ENCODE peak calls at places on chromosomes 1 and 21, in five cellular contexts. E, A, Y, F and C are unnamed samples.

GRCh38 chr1:26184883-26185282 is 5.5 kb upstream of the CATSPER4 start:
- DNase-seq in E (no peak), A (no peak), Y (no peak), F (no peak), C (no peak)

GRCh38 chr1:235108185-235108593 is 20.4 kb downstream of the TOMM20 start:
- DNase-seq in E (no peak), A (no peak), Y (no peak), F (no peak), C (no peak)

GRCh38 chr1:225933072-225933471 is 7.9 kb downstream of the LEFTY2 start:
- DNase-seq in E (no peak), A (no peak), Y (no peak), F (no peak), C (no peak)

GRCh38 chr1:31510304-31510703 is 66.0 kb upstream of the TINAGL1 start:
- DNase-seq in E (no peak), A (no peak), Y (no peak), F (no peak), C (no peak)

GRCh38 chr1:56525463-56526155 is 53.8 kb downstream of the PLPP3 start:
- DNase-seq in E (peak), A (peak), Y (peak), F (no peak), C (no peak)

GRCh38 chr1:162663589-162664030 is 31.3 kb downstream of the DDR2 start:
- DNase-seq in E (no peak), A (no peak), Y (peak), F (no peak), C (no peak)

GRCh38 chr1:224223819-224224714 is 41.0 kb downstream of the DEGS1 start:
- DNase-seq in E (no peak), A (no peak), Y (no peak), F (no peak), C (no peak)

GRCh38 chr1:39184354-39184818 is 20.1 kb upstream of the MACF1 start:
- DNase-seq in E (no peak), A (no peak), Y (no peak), F (no peak), C (no peak)

GRCh38 chr1:34192621-34193020 is 15.9 kb downstream of the C1orf94 start:
- DNase-seq in E (no peak), A (no peak), Y (no peak), F (no peak), C (no peak)

GRCh38 chr1:21220815-21221214 is 44.1 kb upstream of the EIF4G3 start:
- DNase-seq in E (no peak), A (no peak), Y (no peak), F (no peak), C (no peak)

GRCh38 chr1:56709269-56709880 is 64.3 kb downstream of the PRKAA2 start:
- DNase-seq in E (no peak), A (no peak), Y (no peak), F (peak), C (no peak)

GRCh38 chr21:44494956-44495355 is 39.6 kb downstream of the LRRC3 start:
- DNase-seq in E (no peak), A (no peak), Y (no peak), F (no peak), C (no peak)

GRCh38 chr1:219324629-219325367 is 151.1 kb downstream of the LYPLAL1 start:
- DNase-seq in E (peak), A (no peak), Y (no peak), F (no peak), C (no peak)

GRCh38 chr1:55717111-55717510 is 501.9 kb upstream of the USP24 start:
- DNase-seq in E (no peak), A (no peak), Y (no peak), F (no peak), C (no peak)

GRCh38 chr1:68112835-68113243 is 62.4 kb upstream of the DIRAS3 start:
- DNase-seq in E (no peak), A (no peak), Y (no peak), F (no peak), C (no peak)

GRCh38 chr1:151905070-151905442 is 4.3 kb downstream of the THEM4 start:
- DNase-seq in E (no peak), A (no peak), Y (peak), F (no peak), C (no peak)

GRCh38 chr1:181142096-181143043 is 53.9 kb downstream of the IER5 start:
- DNase-seq in E (peak), A (peak), Y (peak), F (peak), C (no peak)

GRCh38 chr1:98035587-98035986 is 114.8 kb upstream of the DPYD start:
- DNase-seq in E (no peak), A (no peak), Y (no peak), F (no peak), C (no peak)

GRCh38 chr1:15055736-15056415 is 97.7 kb upstream of the TMEM51 start:
- DNase-seq in E (no peak), A (no peak), Y (no peak), F (no peak), C (no peak)

GRCh38 chr1:37922767-37923550 is 23.9 kb downstream of the INPP5B start:
- DNase-seq in E (peak), A (no peak), Y (peak), F (no peak), C (no peak)

GRCh38 chr1:34113362-34113761 is 51.7 kb downstream of the CSMD2 start:
- DNase-seq in E (no peak), A (no peak), Y (no peak), F (no peak), C (peak)

GRCh38 chr1:201279313-201279712 is 4.0 kb upstream of the PKP1 start:
- DNase-seq in E (no peak), A (no peak), Y (no peak), F (no peak), C (no peak)

GRCh38 chr21:39014751-39015150 is 168.5 kb downstream of the PSMG1 start:
- DNase-seq in E (no peak), A (no peak), Y (peak), F (no peak), C (no peak)

GRCh38 chr1:167052389-167052788 is 37.8 kb downstream of the GPA33 start:
- DNase-seq in E (peak), A (no peak), Y (no peak), F (no peak), C (no peak)

GRCh38 chr1:92315766-92316413 is 17.0 kb downstream of the RPAP2 start:
- DNase-seq in E (no peak), A (no peak), Y (no peak), F (no peak), C (no peak)

GRCh38 chr1:92317836-92318493 is 19.1 kb downstream of the RPAP2 start:
- DNase-seq in E (no peak), A (no peak), Y (no peak), F (no peak), C (no peak)

GRCh38 chr1:92310185-92310597 is 11.3 kb downstream of the RPAP2 start:
- DNase-seq in E (no peak), A (no peak), Y (no peak), F (no peak), C (no peak)

DNA sequence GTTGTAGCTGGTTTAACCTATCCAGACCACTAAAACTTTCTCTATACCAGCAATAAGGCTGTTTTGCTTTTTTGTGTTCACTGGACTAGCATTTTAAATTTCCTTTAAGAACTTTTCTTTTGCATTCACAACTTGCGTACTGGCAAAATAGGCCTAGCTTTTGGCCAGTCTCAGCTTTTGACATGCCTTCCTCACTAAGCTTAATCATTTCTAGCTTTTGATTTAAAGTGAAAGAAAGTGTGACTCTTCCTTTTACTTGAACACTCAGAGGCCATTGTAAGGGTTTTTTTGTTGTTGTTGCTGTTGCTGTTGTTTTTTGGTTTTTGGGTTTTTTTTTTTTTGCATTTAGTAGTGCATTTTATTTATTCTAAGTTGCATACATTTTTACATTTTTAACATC is 15.2 kb downstream of the RPAP2 start:
- DNase-seq in E (no peak), A (no peak), Y (no peak), F (no peak), C (no peak)
- TF ChIP-seq CTCF in E (no peak), A (no peak), Y (no peak), F (no peak), C (no peak)

GRCh38 chr1:54051936-54052469 is 1.0 kb downstream of the TMEM59 start:
- DNase-seq in E (no peak), A (no peak), Y (no peak), F (no peak), C (no peak)

GRCh38 chr1:54053745-54054437 is 483 bp downstream of the TCEANC2 start:
- DNase-seq in E (no peak), A (no peak), Y (no peak), F (no peak), C (no peak)

GRCh38 chr1:54052934-54053744 is at the start of the genes TCEANC2 and TMEM59:
- DNase-seq in E (peak), A (peak), Y (peak), F (peak), C (peak)

GRCh38 chr1:54052470-54052933 is 502 bp downstream of the TMEM59 start:
- DNase-seq in E (no peak), A (peak), Y (peak), F (peak), C (no peak)

GRCh38 chr1:54054438-54054749 is 986 bp downstream of the TCEANC2 start:
- DNase-seq in E (no peak), A (no peak), Y (no peak), F (no peak), C (no peak)
- TF ChIP-seq POLR2AphosphoS5 in E (no peak), A (no peak), Y (no peak), F (no peak), C (no peak)

GRCh38 chr1:76867342-76868130 is at the start of gene ST6GALNAC5:
- DNase-seq in E (no peak), A (no peak), Y (no peak), F (no peak), C (no peak)

GRCh38 chr1:76866566-76866965 is 714 bp upstream of the ST6GALNAC5 start:
- DNase-seq in E (no peak), A (no peak), Y (no peak), F (no peak), C (no peak)

GRCh38 chr1:76868916-76869315 is 1.6 kb downstream of the ST6GALNAC5 start:
- DNase-seq in E (no peak), A (no peak), Y (no peak), F (no peak), C (no peak)

GRCh38 chr1:76870037-76870436 is 2.8 kb downstream of the ST6GALNAC5 start:
- DNase-seq in E (no peak), A (no peak), Y (no peak), F (no peak), C (no peak)

DNA sequence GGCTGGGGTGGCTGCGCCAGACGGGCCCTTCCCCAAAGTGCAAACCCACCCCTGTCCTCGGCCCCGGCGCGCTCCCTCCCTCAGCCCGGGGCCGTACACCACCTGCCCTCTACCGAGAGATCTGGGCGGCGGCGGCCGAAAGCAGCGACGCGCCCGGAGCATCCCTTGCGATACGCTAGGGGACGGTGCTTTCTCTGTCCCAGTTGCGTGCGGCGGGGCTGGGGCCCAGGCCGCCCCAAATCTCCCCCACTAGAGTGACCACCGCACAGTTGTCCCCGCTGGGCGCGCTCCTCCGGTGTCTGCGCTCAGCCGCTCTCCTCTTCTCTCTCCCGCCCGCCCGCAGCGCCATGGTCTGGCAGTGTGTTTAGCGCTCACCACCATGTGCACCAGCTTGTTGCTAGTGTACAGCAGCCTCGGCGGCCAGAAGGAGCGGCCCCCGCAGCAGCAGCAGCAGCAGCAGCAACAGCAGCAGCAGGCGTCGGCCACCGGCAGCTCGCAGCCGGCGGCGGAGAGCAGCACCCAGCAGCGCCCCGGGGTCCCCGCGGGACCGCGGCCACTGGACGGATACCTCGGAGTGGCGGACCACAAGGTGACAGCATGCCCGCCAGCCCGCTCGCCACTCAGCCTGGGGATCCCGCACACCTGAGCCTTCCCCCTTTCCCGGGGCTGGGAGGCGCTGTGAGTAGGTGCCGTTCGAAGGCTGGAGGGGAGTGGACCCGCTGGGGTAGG is 1.0 kb downstream of the ST6GALNAC5 start:
- DNase-seq in E (no peak), A (peak), Y (no peak), F (no peak), C (no peak)
- TF ChIP-seq CTCF in E (no peak), A (no peak), Y (no peak), F (peak), C (no peak)

GRCh38 chr1:69657976-69658375 is 90.3 kb downstream of the LRRC7 start:
- DNase-seq in E (no peak), A (no peak), Y (no peak), F (no peak), C (no peak)
- TF ChIP-seq POLR2AphosphoS5 in E (no peak), A (no peak), Y (no peak), F (no peak), C (no peak)

GRCh38 chr1:227465256-227465655 is 98.1 kb upstream of the ZNF678 start:
- DNase-seq in E (no peak), A (no peak), Y (no peak), F (no peak), C (peak)
- TF ChIP-seq CTCF in E (no peak), A (no peak), Y (no peak), F (no peak), C (no peak)

GRCh38 chr1:158685068-158685467 is 1.4 kb downstream of the SPTA1 start:
- DNase-seq in E (no peak), A (no peak), Y (no peak), F (no peak), C (no peak)

GRCh38 chr1:158689110-158689509 is 2.6 kb upstream of the SPTA1 start:
- DNase-seq in E (no peak), A (no peak), Y (no peak), F (no peak), C (no peak)

GRCh38 chr1:158689841-158690240 is 3.3 kb upstream of the SPTA1 start:
- DNase-seq in E (no peak), A (no peak), Y (no peak), F (no peak), C (no peak)

GRCh38 chr1:158687037-158687436 is 522 bp upstream of the SPTA1 start:
- DNase-seq in E (no peak), A (no peak), Y (no peak), F (no peak), C (no peak)

GRCh38 chr1:158686430-158687009 is at the start of gene SPTA1:
- DNase-seq in E (peak), A (no peak), Y (no peak), F (no peak), C (no peak)
- TF ChIP-seq POLR2AphosphoS5 in E (no peak), A (no peak), Y (no peak), F (no peak), C (no peak)

GRCh38 chr1:218250492-218250891 is 34.6 kb upstream of the RRP15 start:
- DNase-seq in E (no peak), A (no peak), Y (no peak), F (no peak), C (no peak)
- TF ChIP-seq CTCF in E (no peak), A (no peak), Y (no peak), F (no peak), C (no peak)

DNA sequence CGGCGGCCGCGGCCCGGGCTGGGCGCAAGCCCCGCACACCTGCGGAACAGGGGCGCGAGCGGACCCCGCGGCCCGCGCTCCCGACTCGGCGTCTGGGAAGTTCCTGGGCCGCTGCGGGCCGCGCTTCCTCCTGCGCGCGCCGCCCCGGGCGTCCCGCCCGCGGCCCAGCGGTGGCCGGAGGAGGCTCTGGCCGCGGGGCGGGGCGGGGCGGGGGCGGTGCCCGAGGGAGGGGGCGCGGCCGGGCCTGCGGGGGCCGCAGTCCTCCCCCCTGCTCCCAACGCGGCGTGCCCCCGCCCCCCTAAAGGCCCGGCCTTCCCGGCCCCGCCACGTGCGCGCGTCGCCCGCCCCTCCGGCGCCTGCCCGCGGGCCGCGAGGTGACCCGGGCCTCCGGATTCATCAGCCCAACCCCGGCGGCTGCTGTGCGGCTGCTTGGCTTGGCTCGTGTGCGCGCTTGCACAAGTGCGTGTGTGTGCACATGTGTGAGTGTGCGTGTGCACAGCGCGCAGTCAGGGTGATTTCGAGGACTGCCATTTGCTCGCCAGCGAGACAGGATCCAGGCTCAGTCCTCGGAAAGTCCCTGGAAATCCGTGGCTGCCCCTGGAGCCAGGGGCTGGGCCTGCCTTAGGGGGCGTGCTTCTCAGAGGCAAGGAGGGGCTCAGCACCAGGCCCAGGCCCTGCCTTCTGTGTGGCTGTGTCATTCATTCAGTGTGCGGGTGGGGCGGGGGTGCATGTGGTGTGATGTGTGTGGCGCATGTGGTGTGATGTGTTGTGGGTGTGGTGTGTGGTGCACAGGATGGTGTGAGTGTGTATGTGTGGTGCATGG is at the start of gene C2CD2:
- DNase-seq in E (peak), A (peak), Y (peak), F (no peak), C (no peak)
- TF ChIP-seq POLR2AphosphoS5 in E (no peak), A (no peak), Y (no peak), F (no peak), C (no peak)

DNA sequence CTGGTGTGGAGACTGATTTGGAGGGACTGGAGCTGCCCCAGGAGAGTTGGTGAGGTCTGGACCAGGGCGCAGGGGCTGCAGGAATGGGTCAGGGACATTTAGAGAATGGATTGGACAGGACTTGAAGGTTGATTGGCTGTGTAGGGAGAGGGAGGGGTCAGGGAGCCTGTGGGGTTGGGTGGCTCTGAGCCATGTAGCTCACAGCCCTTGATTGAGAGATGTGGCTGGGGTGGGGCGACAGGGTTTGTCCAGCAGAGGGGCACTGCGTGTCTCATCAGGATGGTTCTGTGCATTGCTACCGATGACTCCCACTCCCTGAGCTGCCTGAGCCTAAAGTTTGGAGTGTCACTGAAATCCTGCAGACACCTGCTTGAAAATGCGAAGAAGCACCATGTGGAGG is 12.1 kb downstream of the AZIN2 start:
- DNase-seq in E (no peak), A (no peak), Y (no peak), F (no peak), C (no peak)
- TF ChIP-seq CTCF in E (no peak), A (no peak), Y (no peak), F (no peak), C (no peak)

DNA sequence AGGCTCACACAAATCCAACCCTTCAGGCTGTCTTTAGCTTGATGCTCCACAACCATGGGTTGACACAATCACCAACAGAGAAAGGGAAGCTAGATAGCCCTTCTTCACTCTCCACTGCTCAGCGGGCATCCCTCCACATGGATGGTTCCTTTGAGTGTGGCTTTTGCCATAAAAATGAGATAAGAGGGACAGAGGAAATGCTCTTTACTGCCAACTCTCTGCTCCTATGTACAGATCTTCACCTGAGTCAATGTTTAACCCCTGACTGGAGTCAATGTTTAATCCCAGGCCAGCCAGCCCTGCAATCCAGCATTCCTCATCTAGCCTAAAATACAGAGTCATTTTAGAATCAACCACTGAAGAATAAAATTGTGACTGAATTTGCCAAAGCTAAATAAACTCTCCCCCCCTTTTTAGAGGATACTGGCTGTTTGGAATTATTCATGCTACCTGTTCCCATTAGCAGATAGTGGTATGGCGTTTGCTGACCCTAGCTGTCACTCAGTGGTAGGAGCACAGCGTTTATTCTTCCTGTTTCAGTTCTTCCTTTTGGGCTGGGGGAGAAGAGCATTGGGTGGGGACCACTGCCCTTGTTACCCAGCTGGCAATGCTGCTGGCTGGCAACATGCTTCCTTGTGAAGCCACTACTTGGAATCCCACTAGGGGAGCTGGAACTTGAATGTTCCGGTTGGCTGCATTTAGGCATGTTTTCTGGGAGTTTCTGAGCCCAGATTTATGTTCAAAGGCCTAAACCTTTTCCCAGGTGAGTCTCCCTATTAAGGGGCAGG is 5.2 kb upstream of the PIGR start:
- DNase-seq in E (no peak), A (no peak), Y (no peak), F (no peak), C (no peak)
- TF ChIP-seq POLR2AphosphoS5 in E (no peak), A (no peak), Y (no peak), F (no peak), C (no peak)